ENCODE peak calls at places on chromosomes 5 and 9, in nine cellular contexts. V is bronchial epithelial cell, Q is adrenal gland, O is NCI-H1436, I is memory B cell, H is mesothelial cell of epicardium, B is testis, Y is glomerular endothelial cell, Z is anterior cingulate cortex. D is an unnamed sample.

GRCh38 chr5:133147411-133147810 is 95.6 kb downstream of the HSPA4 start:
- DNase-seq in V (no peak), Q (peak), O (no peak), I (no peak), H (no peak), B (peak), Y (no peak), Z (peak), D (no peak)

GRCh38 chr9:137423001-137423809 is at the start of the genes EXD3 and NOXA1:
- DNase-seq in V (peak), Q (peak), O (peak), I (peak), H (peak), B (peak), Y (no peak), Z (peak), D (peak)

GRCh38 chr5:2783223-2783622 is 31.7 kb upstream of the IRX2 start:
- DNase-seq in V (no peak), Q (no peak), O (no peak), I (no peak), H (no peak), B (no peak), Y (no peak), Z (no peak), D (no peak)

GRCh38 chr5:171272996-171273970 is 35.8 kb upstream of the TLX3 start:
- DNase-seq in V (peak), Q (no peak), O (no peak), I (no peak), H (no peak), B (peak), Y (no peak), Z (no peak), D (no peak)

GRCh38 chr5:179802207-179802883 is 4.3 kb downstream of the MGAT4B start:
- DNase-seq in V (peak), Q (peak), O (no peak), I (no peak), H (no peak), B (peak), Y (no peak), Z (no peak), D (no peak)

GRCh38 chr5:41157272-41157671 is 56.1 kb downstream of the C6 start:
- DNase-seq in V (no peak), Q (no peak), O (no peak), I (no peak), H (no peak), B (no peak), Y (no peak), Z (no peak), D (no peak)

GRCh38 chr5:2534970-2535369 is 216.5 kb downstream of the IRX2 start:
- DNase-seq in V (no peak), Q (no peak), O (no peak), I (no peak), H (no peak), B (no peak), Y (no peak), Z (no peak), D (no peak)

GRCh38 chr5:75610201-75610600 is 1.1 kb upstream of the ANKDD1B start:
- DNase-seq in V (peak), Q (no peak), O (no peak), I (no peak), H (no peak), B (no peak), Y (no peak), Z (no peak), D (no peak)

GRCh38 chr5:14871084-14871572 is 450 bp downstream of the ANKH start:
- DNase-seq in V (no peak), Q (peak), O (no peak), I (peak), H (no peak), B (peak), Y (no peak), Z (no peak), D (no peak)

GRCh38 chr5:149552761-149553160 is 1.5 kb upstream of the CSNK1A1 start:
- DNase-seq in V (no peak), Q (no peak), O (no peak), I (no peak), H (no peak), B (no peak), Y (no peak), Z (no peak), D (no peak)

GRCh38 chr9:90287567-90288274 is 354.9 kb downstream of the DIRAS2 start:
- DNase-seq in V (peak), Q (no peak), O (no peak), I (peak), H (no peak), B (no peak), Y (no peak), Z (no peak), D (no peak)

GRCh38 chr9:2846115-2846514 is 2.2 kb upstream of the PUM3 start:
- DNase-seq in V (no peak), Q (no peak), O (no peak), I (no peak), H (no peak), B (no peak), Y (no peak), Z (no peak), D (no peak)

GRCh38 chr9:130074391-130075115 is 20.8 kb downstream of the GPR107 start:
- DNase-seq in V (no peak), Q (no peak), O (no peak), I (no peak), H (no peak), B (no peak), Y (peak), Z (no peak), D (no peak)

GRCh38 chr9:131485728-131486381 is 16.9 kb upstream of the POMT1 start:
- DNase-seq in V (no peak), Q (no peak), O (no peak), I (no peak), H (no peak), B (no peak), Y (no peak), Z (no peak), D (no peak)

GRCh38 chr5:8188874-8189588 is 320.1 kb downstream of the MTRR start:
- DNase-seq in V (peak), Q (no peak), O (peak), I (no peak), H (no peak), B (no peak), Y (no peak), Z (no peak), D (no peak)

GRCh38 chr9:112175796-112176315 is 759 bp upstream of the SUSD1 start:
- DNase-seq in V (no peak), Q (no peak), O (no peak), I (no peak), H (no peak), B (no peak), Y (no peak), Z (no peak), D (no peak)

GRCh38 chr5:139037732-139038131 is 160.4 kb downstream of the SIL1 start:
- DNase-seq in V (no peak), Q (no peak), O (no peak), I (no peak), H (no peak), B (no peak), Y (no peak), Z (no peak), D (no peak)

GRCh38 chr9:35179347-35180271 is 17.8 kb downstream of the UNC13B start:
- DNase-seq in V (peak), Q (no peak), O (no peak), I (no peak), H (no peak), B (no peak), Y (no peak), Z (no peak), D (no peak)

GRCh38 chr9:89500008-89500407 is 2.1 kb upstream of the SEMA4D start:
- DNase-seq in V (no peak), Q (no peak), O (no peak), I (no peak), H (no peak), B (no peak), Y (no peak), Z (no peak), D (no peak)

GRCh38 chr5:163948086-163948666 is 442.8 kb downstream of the MAT2B start:
- DNase-seq in V (no peak), Q (no peak), O (no peak), I (no peak), H (no peak), B (no peak), Y (no peak), Z (no peak), D (no peak)

GRCh38 chr5:9251379-9251980 is 294.4 kb downstream of the SEMA5A start:
- DNase-seq in V (peak), Q (no peak), O (no peak), I (no peak), H (no peak), B (no peak), Y (no peak), Z (no peak), D (no peak)

GRCh38 chr5:56705217-56705616 is 110.1 kb upstream of the MAP3K1 start:
- DNase-seq in V (no peak), Q (no peak), O (no peak), I (no peak), H (no peak), B (no peak), Y (no peak), Z (no peak), D (no peak)

GRCh38 chr5:55645304-55645703 is 66.8 kb downstream of the SLC38A9 start:
- DNase-seq in V (peak), Q (peak), O (no peak), I (no peak), H (no peak), B (no peak), Y (no peak), Z (no peak), D (no peak)

GRCh38 chr5:54883374-54884194 is 101.8 kb downstream of the ESM1 start:
- DNase-seq in V (no peak), Q (peak), O (no peak), I (peak), H (peak), B (peak), Y (no peak), Z (no peak), D (no peak)

GRCh38 chr5:32928761-32929160 is 217.6 kb downstream of the NPR3 start:
- DNase-seq in V (peak), Q (no peak), O (no peak), I (no peak), H (no peak), B (no peak), Y (no peak), Z (no peak), D (no peak)

GRCh38 chr5:161058751-161059150 is 206.7 kb upstream of the ATP10B start:
- DNase-seq in V (no peak), Q (no peak), O (no peak), I (no peak), H (no peak), B (no peak), Y (no peak), Z (no peak), D (no peak)

GRCh38 chr5:168151041-168151440 is 140.4 kb upstream of the WWC1 start:
- DNase-seq in V (no peak), Q (no peak), O (no peak), I (no peak), H (no peak), B (no peak), Y (no peak), Z (no peak), D (no peak)

GRCh38 chr5:74954919-74955318 is 88.7 kb upstream of the FAM169A start:
- DNase-seq in V (peak), Q (no peak), O (no peak), I (no peak), H (no peak), B (no peak), Y (no peak), Z (no peak), D (no peak)

GRCh38 chr5:73706963-73707362 is 81.0 kb downstream of the ARHGEF28 start:
- DNase-seq in V (no peak), Q (no peak), O (no peak), I (no peak), H (no peak), B (no peak), Y (no peak), Z (no peak), D (no peak)

GRCh38 chr5:94884294-94884693 is 265.8 kb downstream of the SLF1 start:
- DNase-seq in V (no peak), Q (no peak), O (no peak), I (no peak), H (no peak), B (peak), Y (no peak), Z (no peak), D (no peak)

GRCh38 chr9:89891221-89892052 is 286.6 kb downstream of the GADD45G start:
- DNase-seq in V (no peak), Q (peak), O (no peak), I (no peak), H (no peak), B (peak), Y (no peak), Z (peak), D (no peak)

GRCh38 chr5:177967221-177967887 is 28.7 kb downstream of the PROP1 start:
- DNase-seq in V (peak), Q (no peak), O (no peak), I (no peak), H (no peak), B (no peak), Y (no peak), Z (no peak), D (no peak)

GRCh38 chr5:141677415-141677814 is 4.6 kb downstream of the ARAP3 start:
- DNase-seq in V (no peak), Q (no peak), O (peak), I (no peak), H (no peak), B (no peak), Y (no peak), Z (no peak), D (no peak)

GRCh38 chr9:104903609-104904008 is 24.3 kb downstream of the ABCA1 start:
- DNase-seq in V (no peak), Q (peak), O (no peak), I (no peak), H (no peak), B (no peak), Y (no peak), Z (no peak), D (no peak)

D was measured in naive B cell.